ENCODE peak calls at places on chromosomes 12 and 14, in four cellular contexts. U, W, X and D are unnamed samples.

GRCh38 chr12:113700943-113701342 is 229.3 kb upstream of the LHX5 start:
- DNase-seq in W (no peak), X (no peak), U (no peak), D (no peak)

GRCh38 chr14:77037338-77037782 is 8.9 kb upstream of the IRF2BPL start:
- DNase-seq in U (no peak), W (no peak), X (no peak), D (no peak)

GRCh38 chr14:36441283-36441682 is 78.7 kb downstream of the NKX2-1 start:
- DNase-seq in W (no peak), X (no peak), U (no peak), D (no peak)

GRCh38 chr12:89236748-89237428 is 115.4 kb downstream of the DUSP6 start:
- DNase-seq in X (no peak), W (no peak), U (no peak), D (no peak)

GRCh38 chr14:25411933-25412757 is 362.2 kb upstream of the STXBP6 start:
- DNase-seq in X (no peak), W (peak; percentile 30), U (no peak), D (no peak)

GRCh38 chr12:120062976-120063579 is 53.5 kb downstream of the RAB35 start:
- DNase-seq in X (no peak), U (no peak), W (no peak), D (no peak)

GRCh38 chr12:64745259-64745807 is 13.9 kb downstream of the GNS start:
- DNase-seq in W (no peak), U (no peak), X (no peak), D (no peak)

GRCh38 chr12:32462908-32463307 is 63.5 kb downstream of the FGD4 start:
- DNase-seq in W (no peak), X (no peak), U (no peak), D (no peak)

GRCh38 chr12:100908501-100908900 is 113.9 kb downstream of the ANO4 start:
- DNase-seq in X (no peak), W (no peak), U (no peak), D (no peak)

GRCh38 chr12:14395059-14395778 is 29.7 kb downstream of the ATF7IP start:
- DNase-seq in W (no peak), X (no peak), U (no peak), D (no peak)

GRCh38 chr14:79098324-79098723 is 928.2 kb downstream of the NRXN3 start:
- DNase-seq in X (no peak), U (no peak), W (no peak), D (no peak)

GRCh38 chr12:91189526-91189925 is 6.9 kb upstream of the DCN start:
- DNase-seq in W (no peak), X (no peak), U (no peak), D (no peak)

GRCh38 chr12:113465808-113466769 is 5.6 kb downstream of the LHX5 start:
- DNase-seq in X (no peak), W (no peak), U (no peak), D (no peak)

GRCh38 chr14:69712637-69713088 is 54.3 kb upstream of the SRSF5 start:
- DNase-seq in X (no peak), U (no peak), W (peak; percentile 43), D (no peak)

GRCh38 chr12:90028620-90029051 is 320.0 kb upstream of the ATP2B1 start:
- DNase-seq in W (no peak), X (no peak), U (no peak), D (no peak)

GRCh38 chr14:70907996-70908917 is 998 bp downstream of the PCNX1 start:
- DNase-seq in U (no peak), W (peak; percentile 50), X (peak; percentile 66), D (peak; percentile 51)

GRCh38 chr12:86663691-86664090 is 407.5 kb upstream of the MGAT4C start:
- DNase-seq in W (no peak), X (no peak), U (no peak), D (no peak)

GRCh38 chr12:2064078-2064507 is 11.3 kb downstream of the CACNA1C start:
- DNase-seq in X (no peak), W (no peak), U (no peak), D (peak; percentile 51)

GRCh38 chr14:97575677-97576076 is 778.5 kb downstream of the VRK1 start:
- DNase-seq in W (no peak), U (no peak), X (no peak), D (no peak)

GRCh38 chr12:83818888-83819287 is 1093.7 kb downstream of the SLC6A15 start:
- DNase-seq in U (no peak), X (no peak), W (peak; percentile 2), D (no peak)

GRCh38 chr14:53152627-53152908 is 555 bp downstream of the DDHD1 start:
- DNase-seq in W (no peak), X (no peak), U (no peak), D (no peak)

DNA sequence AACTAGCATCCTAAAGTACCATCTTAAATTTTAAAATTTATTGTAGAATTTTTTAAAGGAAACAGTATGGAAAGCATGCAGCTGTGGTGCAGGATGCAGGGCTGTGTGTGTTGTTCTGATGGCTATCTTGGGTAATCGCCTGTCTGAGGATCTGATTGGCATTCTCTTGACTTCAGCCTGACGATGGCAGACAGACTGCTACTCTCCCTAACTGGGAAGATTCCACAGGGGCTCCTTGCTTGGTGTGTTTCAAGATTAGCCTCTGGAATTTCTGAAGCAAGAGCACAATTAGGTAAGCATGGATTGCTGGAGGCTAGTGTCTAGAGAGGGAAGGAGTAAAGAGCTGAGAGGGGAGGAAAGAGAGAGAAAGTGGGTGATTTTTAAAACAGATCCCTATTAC is 696.8 kb upstream of the LRFN5 start:
- DNase-seq in W (no peak), U (no peak), X (no peak), D (no peak)
- TF ChIP-seq CTCF in W (no peak), U (no peak), X (no peak), D (no peak)

GRCh38 chr12:131454418-131455217 is 256.3 kb upstream of the SFSWAP start:
- DNase-seq in X (no peak), U (no peak), W (peak; percentile 75), D (peak; percentile 69)
- TF ChIP-seq CTCF in X (no peak), U (no peak), W (peak; percentile 73), D (peak; percentile 79)

GRCh38 chr12:26689281-26689841 is 143.6 kb downstream of the ITPR2 start:
- DNase-seq in U (no peak), X (no peak), W (no peak), D (no peak)

GRCh38 chr12:26688344-26688904 is 144.6 kb downstream of the ITPR2 start:
- DNase-seq in X (no peak), U (no peak), W (no peak), D (no peak)

GRCh38 chr12:26692417-26692816 is 140.6 kb downstream of the ITPR2 start:
- DNase-seq in U (no peak), W (no peak), X (no peak), D (no peak)

GRCh38 chr12:26690601-26691000 is 142.4 kb downstream of the ITPR2 start:
- DNase-seq in W (no peak), U (no peak), X (no peak), D (no peak)

DNA sequence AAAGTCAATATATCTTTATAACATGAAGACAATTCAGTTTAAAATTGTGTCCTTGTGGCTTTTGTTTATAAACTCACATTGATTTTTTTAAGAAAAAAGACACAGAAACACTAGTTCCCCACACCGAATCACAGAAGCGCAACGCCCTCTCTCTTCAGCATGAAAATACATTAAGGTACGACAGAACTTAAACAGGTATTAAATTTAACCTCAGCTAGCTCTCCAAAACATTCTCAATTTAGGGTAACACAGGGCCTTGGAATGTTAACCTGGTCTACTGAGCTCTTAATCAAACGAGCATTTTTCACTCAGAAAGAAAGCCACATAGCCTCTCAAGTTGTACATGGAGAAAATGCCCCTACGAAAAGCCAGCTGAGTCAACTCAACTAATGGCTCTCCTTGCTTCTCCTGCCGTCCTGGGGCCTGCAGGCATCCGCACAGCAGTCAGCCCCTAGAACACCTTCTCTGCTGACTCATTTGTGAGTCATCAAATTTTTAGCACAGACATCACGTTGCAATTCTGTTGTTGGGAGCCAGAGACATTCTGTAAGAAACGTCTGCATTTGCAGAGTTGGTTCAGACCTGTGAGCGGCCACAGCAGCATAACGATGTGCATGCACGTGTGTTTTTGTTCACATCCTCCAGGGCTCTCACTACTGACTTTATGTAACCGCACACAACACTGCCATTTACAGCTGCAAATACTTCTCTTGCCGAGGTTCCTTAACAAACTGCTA is 141.6 kb downstream of the ITPR2 start:
- DNase-seq in U (no peak), W (peak; percentile 2), X (no peak), D (no peak)
- TF ChIP-seq CTCF in U (no peak), W (no peak), X (no peak), D (no peak)

GRCh38 chr14:45284802-45285201 is 31.8 kb upstream of the MIS18BP1 start:
- DNase-seq in W (no peak), X (no peak), U (no peak), D (no peak)

GRCh38 chr14:45290547-45290946 is 37.5 kb upstream of the MIS18BP1 start:
- DNase-seq in W (no peak), X (no peak), U (no peak), D (no peak)

GRCh38 chr14:45287609-45288008 is 34.6 kb upstream of the MIS18BP1 start:
- DNase-seq in W (no peak), U (no peak), X (no peak), D (no peak)
- TF ChIP-seq CTCF in W (no peak), U (no peak), X (no peak), D (peak; percentile 6)

GRCh38 chr12:98698603-98699463 is 53.7 kb downstream of the APAF1 start:
- DNase-seq in W (no peak), X (no peak), U (no peak), D (peak; percentile 53)
- TF ChIP-seq CTCF in W (no peak), X (no peak), U (peak; percentile 41), D (peak; percentile 59)

GRCh38 chr14:99605299-99605961 is 1.4 kb upstream of the CCDC85C start:
- DNase-seq in W (peak; percentile 62), U (peak; percentile 60), X (peak; percentile 61), D (peak; percentile 64)
- TF ChIP-seq CTCF in W (no peak), U (no peak), X (no peak), D (no peak)